ENCODE peak calls at places on chromosomes 12 and 14, in five cellular contexts. R is RWPE1, S is H1, Y is left ventricle myocardium inferior, I is A549. Z is an unnamed sample.

GRCh38 chr12:88578821-88579518 is 1.3 kb downstream of the KITLG start:
- DNase-seq in I (peak; percentile 81), R (peak; percentile 69), Y (no peak), S (no peak), Z (peak; percentile 54)

GRCh38 chr14:35881280-35881679 is 55.1 kb downstream of the BRMS1L start:
- DNase-seq in Y (no peak), S (no peak), I (no peak), R (no peak), Z (no peak)

GRCh38 chr14:98138666-98139065 is 1133.3 kb downstream of the BCL11B start:
- DNase-seq in S (peak; percentile 7), Y (no peak), R (no peak), I (peak; percentile 13), Z (peak; percentile 4)

GRCh38 chr14:42654707-42655106 is 1048.0 kb downstream of the LRFN5 start:
- DNase-seq in Y (no peak), I (no peak), S (no peak), R (no peak), Z (no peak)

GRCh38 chr14:103535081-103535890 is 6.3 kb downstream of the TRMT61A start:
- DNase-seq in I (no peak), R (no peak), S (no peak), Y (no peak), Z (no peak)

GRCh38 chr14:89340200-89340667 is 76.8 kb downstream of the FOXN3 start:
- DNase-seq in S (no peak), I (no peak), R (peak; percentile 29), Y (no peak), Z (no peak)

GRCh38 chr14:89303452-89304435 is 113.3 kb downstream of the FOXN3 start:
- DNase-seq in Y (peak; percentile 53), I (no peak), R (peak; percentile 16), S (no peak), Z (no peak)

GRCh38 chr14:21104448-21105060 is 3.7 kb downstream of the TMEM253 start:
- DNase-seq in S (peak; percentile 44), I (peak; percentile 69), R (peak; percentile 73), Y (peak; percentile 78), Z (peak; percentile 69)

GRCh38 chr12:93526786-93527428 is 45.6 kb upstream of the SOCS2 start:
- DNase-seq in S (no peak), R (peak; percentile 61), Y (no peak), I (peak; percentile 28), Z (peak; percentile 76)

GRCh38 chr12:121774968-121775474 is 18.5 kb downstream of the RHOF start:
- DNase-seq in R (no peak), S (no peak), I (no peak), Y (no peak), Z (no peak)

GRCh38 chr12:1740161-1740948 is 49.5 kb downstream of the ADIPOR2 start:
- DNase-seq in I (no peak), Y (no peak), R (no peak), S (no peak), Z (no peak)

GRCh38 chr12:24062642-24063245 is 113.3 kb upstream of the SOX5 start:
- DNase-seq in I (no peak), R (no peak), Y (no peak), S (no peak), Z (no peak)

GRCh38 chr12:104909761-104910160 is 48.3 kb downstream of the SLC41A2 start:
- DNase-seq in S (no peak), R (no peak), I (no peak), Y (no peak), Z (no peak)

GRCh38 chr14:94120667-94121335 is 8.6 kb downstream of the IFI27L2 start:
- DNase-seq in I (no peak), R (no peak), S (no peak), Y (no peak), Z (no peak)

GRCh38 chr14:91883770-91884169 is 16.4 kb upstream of the TC2N start:
- DNase-seq in I (no peak), S (no peak), Y (peak; percentile 69), R (no peak), Z (no peak)

GRCh38 chr14:41548666-41549065 is 58.0 kb upstream of the LRFN5 start:
- DNase-seq in R (no peak), Y (no peak), I (no peak), S (no peak), Z (no peak)

GRCh38 chr14:75711134-75711795 is 50.2 kb downstream of the TTLL5 start:
- DNase-seq in Y (no peak), R (peak; percentile 54), S (no peak), I (peak; percentile 68), Z (peak; percentile 21)

GRCh38 chr12:28306535-28306934 is 116.3 kb downstream of the CCDC91 start:
- DNase-seq in R (no peak), I (no peak), S (no peak), Y (no peak), Z (no peak)

GRCh38 chr14:69547701-69548348 is 26.8 kb downstream of the CCDC177 start:
- DNase-seq in S (no peak), I (no peak), Y (no peak), R (no peak), Z (no peak)

GRCh38 chr12:42298887-42299286 is 27.0 kb downstream of the ZCRB1 start:
- DNase-seq in Y (no peak), I (no peak), R (no peak), S (no peak), Z (no peak)

GRCh38 chr12:122467983-122468382 is 32.7 kb downstream of the ZCCHC8 start:
- DNase-seq in R (peak; percentile 70), I (no peak), S (no peak), Y (no peak), Z (no peak)

GRCh38 chr14:62162998-62163589 is 400.9 kb downstream of the SNAPC1 start:
- DNase-seq in S (peak; percentile 19), Y (no peak), I (peak; percentile 23), R (peak; percentile 68), Z (peak; percentile 23)

GRCh38 chr14:24613241-24613640 is 3.8 kb upstream of the GZMH start:
- DNase-seq in R (no peak), I (no peak), Y (no peak), S (no peak), Z (no peak)

GRCh38 chr12:103734847-103735246 is 106.2 kb downstream of the NT5DC3 start:
- DNase-seq in I (no peak), S (no peak), Y (no peak), R (no peak), Z (no peak)

GRCh38 chr12:120981407-120981921 is 3.1 kb downstream of the HNF1A start:
- DNase-seq in R (no peak), S (no peak), Y (no peak), I (no peak), Z (no peak)

GRCh38 chr12:54216580-54217308 is 28.0 kb upstream of the SMUG1 start:
- DNase-seq in Y (peak; percentile 75), I (peak; percentile 79), R (peak; percentile 78), S (no peak), Z (peak; percentile 82)
- TF ChIP-seq CTCF in Y (peak; percentile 77), I (peak; percentile 73), R (peak; percentile 87), S (peak; percentile 70), Z (peak; percentile 47)

DNA sequence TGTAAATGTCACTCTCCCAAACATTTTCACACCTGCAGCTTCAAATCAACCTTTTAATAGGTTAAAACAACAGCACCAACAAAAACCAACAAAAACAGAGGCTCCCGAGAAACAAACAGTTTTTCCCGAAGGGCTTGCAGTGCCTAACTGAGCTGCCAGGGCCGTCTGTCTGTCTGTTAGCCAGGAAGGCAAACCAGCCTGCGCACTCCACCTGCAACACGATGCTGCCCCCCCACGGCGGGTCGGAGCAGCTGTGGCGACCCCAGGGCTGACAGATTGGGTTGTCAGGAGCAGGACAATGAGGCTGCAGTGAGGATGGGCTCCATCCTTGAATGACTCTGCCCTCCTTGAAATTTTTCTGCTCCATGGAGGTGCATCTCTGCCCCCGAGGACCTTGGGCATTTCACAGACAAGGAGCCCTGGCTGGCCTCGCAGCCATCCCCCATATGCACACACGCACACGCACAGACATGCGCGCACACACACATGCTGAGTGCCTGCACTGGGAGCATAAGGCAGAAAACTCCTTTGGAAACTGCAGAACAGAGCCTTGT is 2.6 kb downstream of the RTL1 start:
- DNase-seq in R (no peak), I (peak; percentile 35), S (no peak), Y (no peak), Z (peak; percentile 68)
- TF ChIP-seq CTCF in R (peak; percentile 35), I (peak; percentile 54), S (peak; percentile 79), Y (no peak), Z (no peak)

GRCh38 chr14:105287249-105288102 is 13.3 kb downstream of the BRF1 start:
- DNase-seq in Y (no peak), I (no peak), R (no peak), S (no peak), Z (no peak)

GRCh38 chr14:105286759-105287144 is 14.0 kb downstream of the BRF1 start:
- DNase-seq in Y (no peak), R (no peak), I (no peak), S (no peak), Z (no peak)

GRCh38 chr14:105292810-105293711 is 7.7 kb downstream of the BRF1 start:
- DNase-seq in I (no peak), Y (no peak), R (no peak), S (no peak), Z (no peak)

GRCh38 chr14:105294142-105294597 is 6.6 kb downstream of the BRF1 start:
- DNase-seq in S (no peak), Y (peak; percentile 82), I (no peak), R (no peak), Z (no peak)

GRCh38 chr14:105290598-105291356 is 10.0 kb downstream of the BRF1 start:
- DNase-seq in Y (no peak), R (no peak), I (no peak), S (no peak), Z (no peak)
- TF ChIP-seq CTCF in Y (no peak), R (no peak), I (no peak), S (peak; percentile 42), Z (no peak)

DNA sequence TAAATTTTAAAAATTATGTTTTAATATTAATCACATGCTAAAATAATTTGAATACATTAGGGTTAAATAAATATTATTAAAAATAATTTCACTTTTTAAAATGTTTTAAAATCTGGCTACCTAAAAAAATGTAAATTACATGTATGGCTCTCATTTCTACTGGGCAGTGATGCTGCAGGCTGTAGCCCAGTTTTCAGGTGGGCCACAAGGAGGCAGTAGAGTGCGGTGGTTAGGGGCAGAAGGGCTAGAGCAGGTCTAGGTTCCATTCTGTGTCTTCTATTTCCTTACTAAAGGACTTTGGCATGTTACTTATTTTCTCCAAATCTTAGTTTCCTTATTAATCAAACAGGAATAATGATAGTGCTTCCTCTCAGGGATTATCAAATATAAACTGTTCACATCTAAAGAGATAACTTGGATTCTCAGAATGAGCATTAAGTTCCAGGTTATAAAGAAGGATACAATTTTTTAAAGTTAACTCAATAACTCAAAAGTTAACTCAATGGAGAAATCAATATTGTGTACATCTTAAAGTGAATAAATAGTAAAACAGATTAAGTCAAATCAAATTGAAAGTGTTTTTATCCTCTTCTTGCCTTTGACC is 54.9 kb upstream of the OVCH1 start:
- DNase-seq in R (peak; percentile 18), Y (peak; percentile 62), S (peak; percentile 13), I (peak; percentile 8), Z (peak; percentile 79)
- TF ChIP-seq CTCF in R (peak; percentile 46), Y (peak; percentile 94), S (peak; percentile 85), I (peak; percentile 54), Z (peak; percentile 76)

GRCh38 chr14:77033622-77034521 is 5.4 kb upstream of the IRF2BPL start:
- DNase-seq in I (peak; percentile 92), R (peak; percentile 72), Y (peak; percentile 89), S (no peak), Z (peak; percentile 92)

GRCh38 chr14:77032483-77032853 is 4.0 kb upstream of the IRF2BPL start:
- DNase-seq in Y (no peak), R (no peak), S (no peak), I (no peak), Z (no peak)

GRCh38 chr14:77031680-77032482 is 3.4 kb upstream of the IRF2BPL start:
- DNase-seq in S (no peak), R (no peak), Y (no peak), I (no peak), Z (no peak)

GRCh38 chr14:77035267-77035666 is 6.8 kb upstream of the IRF2BPL start:
- DNase-seq in Y (no peak), I (no peak), S (no peak), R (no peak), Z (no peak)

GRCh38 chr14:77032854-77033621 is 4.5 kb upstream of the IRF2BPL start:
- DNase-seq in I (peak; percentile 94), R (peak; percentile 95), S (no peak), Y (peak; percentile 94), Z (peak; percentile 85)
- TF ChIP-seq CTCF in I (peak; percentile 30), R (no peak), S (no peak), Y (no peak), Z (no peak)